ENCODE peak calls at places on chromosomes 1 and 21, in four cellular contexts. S is H9, R is IMR-90, E is H1. J is an unnamed sample.

GRCh38 chr21:31612889-31613785 is 46.4 kb upstream of the SOD1 start:
- DNase-seq in E (no peak), R (peak; percentile 15), S (no peak), J (no peak)

GRCh38 chr1:52629021-52629643 is 3.8 kb upstream of the SHISAL2A start:
- DNase-seq in S (peak; percentile 52), E (no peak), R (peak; percentile 11), J (peak; percentile 28)

GRCh38 chr1:92380867-92381266 is 82.0 kb downstream of the RPAP2 start:
- DNase-seq in S (no peak), E (no peak), R (no peak), J (no peak)

GRCh38 chr1:16091296-16091695 is 17.8 kb upstream of the FAM131C start:
- DNase-seq in R (no peak), S (peak; percentile 30), E (no peak), J (no peak)

GRCh38 chr1:206117151-206117948 is at the start of gene AVPR1B:
- DNase-seq in R (peak; percentile 15), E (peak; percentile 21), S (peak; percentile 74), J (peak; percentile 63)

GRCh38 chr1:54163051-54163450 is 10.3 kb upstream of the CDCP2 start:
- DNase-seq in S (no peak), R (no peak), E (no peak), J (no peak)

GRCh38 chr1:161115132-161115711 is 2.6 kb downstream of the PFDN2 start:
- DNase-seq in R (peak; percentile 94), E (no peak), S (no peak), J (peak; percentile 46)

GRCh38 chr21:43719748-43720538 is 1.0 kb downstream of the PDXK start:
- DNase-seq in S (peak; percentile 34), E (no peak), R (no peak), J (no peak)

GRCh38 chr1:248361111-248361715 is at the start of gene OR2T4:
- DNase-seq in R (no peak), E (no peak), S (no peak), J (no peak)

GRCh38 chr1:29236993-29237905 is 927 bp downstream of the PTPRU start:
- DNase-seq in S (no peak), R (peak; percentile 45), E (no peak), J (peak; percentile 51)

GRCh38 chr1:11948822-11949458 is 14.4 kb downstream of the PLOD1 start:
- DNase-seq in S (no peak), E (no peak), R (peak; percentile 26), J (peak; percentile 66)

GRCh38 chr1:94876362-94876761 is 50.5 kb downstream of the CNN3 start:
- DNase-seq in S (no peak), E (no peak), R (peak; percentile 76), J (no peak)

GRCh38 chr1:68675336-68675735 is 178.5 kb upstream of the DEPDC1 start:
- DNase-seq in R (no peak), E (no peak), S (no peak), J (no peak)
- H3K56ac ChIP-seq in R (no peak overlapping the region), E (no peak overlapping the region), S (no peak overlapping the region), J (no peak overlapping the region)

GRCh38 chr1:62285984-62286481 is 33.2 kb downstream of the KANK4 start:
- DNase-seq in R (no peak), E (no peak), S (peak; percentile 69), J (peak; percentile 71)

GRCh38 chr1:62285440-62285839 is 33.8 kb downstream of the KANK4 start:
- DNase-seq in S (no peak), E (no peak), R (no peak), J (no peak)

GRCh38 chr1:62288669-62289068 is 30.6 kb downstream of the KANK4 start:
- DNase-seq in R (no peak), S (no peak), E (no peak), J (no peak)

GRCh38 chr1:62288224-62288623 is 31.0 kb downstream of the KANK4 start:
- DNase-seq in R (no peak), S (no peak), E (no peak), J (no peak)

DNA sequence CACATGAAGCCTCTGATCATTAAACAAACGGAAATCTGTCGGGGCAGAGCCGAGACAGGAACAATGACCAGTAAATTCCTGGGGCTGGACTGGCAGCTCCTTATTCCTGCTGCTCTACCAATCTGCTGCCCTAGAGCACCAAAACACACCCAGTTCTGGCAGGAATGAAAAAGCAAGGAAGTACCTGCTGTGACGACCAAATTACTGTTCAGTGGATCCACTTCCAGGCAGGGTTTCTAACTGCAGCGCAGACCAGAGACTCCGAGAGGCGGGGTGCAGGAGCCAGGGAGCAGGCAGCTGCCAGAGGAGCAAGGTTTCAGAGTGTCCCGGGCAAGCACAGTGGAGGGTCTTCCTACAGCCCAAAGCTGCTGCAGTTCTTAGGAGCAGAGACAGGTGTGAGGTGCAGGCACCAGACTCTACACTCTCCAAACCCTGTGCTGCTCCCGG is 32.4 kb downstream of the KANK4 start:
- DNase-seq in S (peak; percentile 72), E (peak; percentile 36), R (no peak), J (peak; percentile 91)
- H3K4ac ChIP-seq in S (no peak overlapping the region), E (no peak overlapping the region), R (no peak overlapping the region), J (no peak overlapping the region)

GRCh38 chr1:17757426-17757825 is 2.3 kb downstream of the ACTL8 start:
- DNase-seq in R (no peak), S (no peak), E (no peak), J (no peak)

GRCh38 chr1:17755120-17755519 is at the start of gene ACTL8:
- DNase-seq in E (no peak), R (no peak), S (no peak), J (no peak)

GRCh38 chr1:17763995-17764394 is 8.9 kb downstream of the ACTL8 start:
- DNase-seq in S (no peak), E (no peak), R (no peak), J (no peak)

GRCh38 chr1:17762313-17762712 is 7.2 kb downstream of the ACTL8 start:
- DNase-seq in S (no peak), E (no peak), R (no peak), J (no peak)

GRCh38 chr1:17759114-17759513 is 4.0 kb downstream of the ACTL8 start:
- DNase-seq in S (no peak), E (no peak), R (no peak), J (peak; percentile 31)
- H3K56ac ChIP-seq in S (no peak overlapping the region), E (no peak overlapping the region), R (no peak overlapping the region), J (no peak overlapping the region)

DNA sequence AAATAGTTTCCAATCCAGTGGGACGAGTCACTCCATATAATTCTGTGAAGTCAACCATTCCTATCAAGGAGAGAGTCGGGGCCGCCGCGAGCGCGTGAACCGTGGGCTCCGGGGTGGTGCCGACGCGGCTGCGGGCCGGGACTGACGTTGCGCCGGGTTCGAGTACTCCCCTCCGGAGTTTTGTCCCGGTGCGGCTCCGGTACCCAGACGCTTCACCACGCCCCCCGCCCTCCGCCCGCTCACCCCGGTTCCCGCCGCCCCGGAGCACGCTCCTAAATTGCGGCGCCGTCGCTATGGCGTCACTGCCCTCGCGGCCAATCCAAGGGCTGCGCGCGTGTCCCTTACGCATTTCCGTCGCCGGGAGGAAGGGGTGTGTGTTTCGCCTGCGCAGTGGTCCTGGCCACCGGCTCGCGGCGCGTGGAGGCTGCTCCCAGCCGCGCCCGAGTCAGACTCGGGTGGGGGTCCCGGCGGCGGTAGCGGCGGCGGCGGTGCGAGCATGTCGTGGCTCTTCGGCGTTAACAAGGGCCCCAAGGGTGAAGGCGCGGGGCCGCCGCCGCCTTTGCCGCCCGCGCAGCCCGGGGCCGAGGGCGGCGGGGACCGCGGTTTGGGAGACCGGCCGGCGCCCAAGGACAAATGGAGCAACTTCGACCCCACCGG is at the start of gene ATAD3B:
- DNase-seq in E (peak; percentile 36), S (peak; percentile 90), R (peak; percentile 90), J (peak; percentile 94)
- H3K4ac ChIP-seq in E (no peak within 1 kb of the TSS), S (no peak within 1 kb of the TSS), R (peak within 1 kb of the TSS; percentile 76), J (no peak within 1 kb of the TSS)

DNA sequence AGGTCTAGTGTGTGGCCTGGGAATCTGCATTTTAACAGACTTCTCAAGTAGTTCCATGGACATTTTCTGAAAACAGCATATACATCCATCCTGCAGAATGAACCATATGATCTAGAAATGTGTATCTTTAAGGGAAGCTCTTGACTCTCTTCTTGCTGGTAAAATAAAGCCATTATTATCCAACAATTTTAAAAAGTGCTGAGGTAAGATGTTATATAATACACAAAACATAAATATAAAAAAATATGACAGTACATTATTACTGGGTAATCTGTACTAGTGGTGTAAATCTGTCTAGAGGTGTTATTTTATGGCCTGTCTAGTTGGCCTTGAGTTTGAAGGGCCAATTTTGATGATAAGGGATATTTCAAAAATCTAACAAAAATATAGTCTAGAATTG is 201.2 kb downstream of the HMCN1 start:
- DNase-seq in R (no peak), E (no peak), S (no peak), J (no peak)
- H3K56ac ChIP-seq in R (no peak overlapping the region), E (no peak overlapping the region), S (no peak overlapping the region), J (no peak overlapping the region)

DNA sequence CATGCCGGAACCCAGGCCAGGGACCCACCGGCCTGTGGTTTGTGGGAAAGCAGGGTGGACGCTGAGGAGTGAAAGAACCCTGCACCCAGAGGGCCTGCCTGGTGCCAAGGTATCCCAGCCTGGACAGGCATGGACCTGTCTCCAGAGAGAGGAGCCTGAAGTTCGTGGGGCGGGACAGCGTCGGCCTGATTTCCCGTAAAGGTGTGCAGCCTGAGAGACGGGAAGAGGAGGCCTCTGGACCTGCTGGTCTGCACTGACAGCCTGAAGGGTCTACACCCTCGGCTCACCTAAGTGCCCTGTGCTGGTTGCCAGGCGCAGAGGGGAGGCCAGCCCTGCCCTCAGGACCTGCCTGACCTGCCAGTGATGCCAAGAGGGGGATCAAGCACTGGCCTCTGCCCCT is 18.5 kb downstream of the CSF1 start:
- DNase-seq in R (no peak), E (no peak), S (peak; percentile 17), J (no peak)
- H3K4ac ChIP-seq in R (peak overlapping the region; percentile 2), E (no peak overlapping the region), S (no peak overlapping the region), J (no peak overlapping the region)

GRCh38 chr1:97190326-97190725 is 468.7 kb downstream of the PTBP2 start:
- DNase-seq in R (peak; percentile 76), S (no peak), E (no peak), J (peak; percentile 12)

DNA sequence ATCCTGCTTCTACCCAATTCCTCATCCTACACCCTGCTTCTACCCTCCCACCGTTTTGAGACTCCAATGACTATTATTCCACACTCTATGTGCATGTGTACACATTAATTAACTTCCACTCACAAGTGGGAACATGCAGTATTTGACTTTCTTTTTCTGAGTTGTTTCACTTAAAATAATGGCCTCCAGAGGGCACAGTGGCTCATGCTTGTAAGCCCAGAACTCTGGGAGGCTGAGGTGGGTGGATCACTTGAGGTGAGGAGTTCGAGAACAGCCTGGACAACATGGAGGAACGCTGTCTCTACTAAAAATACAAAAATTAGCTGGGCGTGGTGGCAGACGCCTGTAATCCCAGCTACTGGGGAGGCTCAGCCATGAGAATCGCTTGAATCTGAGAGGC is 464.8 kb downstream of the PTBP2 start:
- DNase-seq in S (peak; percentile 40), E (no peak), R (no peak), J (peak; percentile 38)
- H3K56ac ChIP-seq in S (no peak overlapping the region), E (no peak overlapping the region), R (no peak overlapping the region), J (no peak overlapping the region)

GRCh38 chr1:31617218-31617916 is at the start of gene HCRTR1:
- DNase-seq in S (peak; percentile 48), E (no peak), R (no peak), J (no peak)
- H3K4ac ChIP-seq in S (no peak within 1 kb of the TSS), E (no peak within 1 kb of the TSS), R (no peak within 1 kb of the TSS), J (no peak within 1 kb of the TSS)

DNA sequence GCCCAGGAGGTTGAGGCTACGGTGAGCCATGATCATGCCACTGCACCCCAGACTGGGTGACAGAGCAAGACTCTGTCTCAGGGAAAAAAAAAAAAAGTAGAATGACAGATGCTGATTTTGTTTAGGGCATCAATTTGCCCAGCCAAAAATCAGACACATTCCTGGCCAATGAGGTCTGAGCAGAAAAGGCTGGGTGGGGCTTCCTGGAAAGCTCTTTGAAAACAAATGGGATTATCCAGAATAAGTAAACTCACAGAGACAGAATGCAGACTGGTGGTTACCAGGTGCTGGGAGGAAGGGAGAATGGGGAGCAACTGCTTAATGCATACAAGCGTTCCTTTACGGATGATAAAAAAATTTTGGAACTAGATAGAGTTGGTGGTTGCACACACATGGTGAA is 10.1 kb upstream of the CITED4 start:
- DNase-seq in R (no peak), S (no peak), E (no peak), J (no peak)
- H3K56ac ChIP-seq in R (no peak overlapping the region), S (no peak overlapping the region), E (no peak overlapping the region), J (no peak overlapping the region)

J was measured in mesendoderm.